ENCODE peak calls at places on chromosomes 3 and 15, in six cellular contexts. S, K, N, A, X and V are unnamed samples.
A peak's percentile ranks its signal among the peaks of the same experiment; 100 is the strongest.

GRCh38 chr3:66817946-66818557 is 180.1 kb upstream of the KBTBD8 start:
- DNase-seq in S (no peak), K (peak; percentile 33), N (no peak), A (no peak), X (no peak), V (no peak)

GRCh38 chr15:38453971-38454686 is at the start of gene FAM98B:
- DNase-seq in S (peak; percentile 85), K (peak; percentile 86), N (peak; percentile 88), A (peak; percentile 87), X (peak; percentile 89), V (peak; percentile 55)

GRCh38 chr3:150763841-150764483 is 993 bp upstream of the SIAH2 start:
- DNase-seq in S (peak; percentile 73), K (peak; percentile 83), N (peak; percentile 69), A (no peak), X (peak; percentile 57), V (peak; percentile 27)

GRCh38 chr15:31268911-31269784 is 57.5 kb upstream of the KLF13 start:
- DNase-seq in S (no peak), K (no peak), N (peak; percentile 24), A (no peak), X (no peak), V (no peak)

GRCh38 chr3:78924711-78925110 is 843.1 kb downstream of the ROBO1 start:
- DNase-seq in S (no peak), K (no peak), N (no peak), A (no peak), X (no peak), V (no peak)

GRCh38 chr3:165983284-165983683 is 146.1 kb upstream of the BCHE start:
- DNase-seq in S (no peak), K (no peak), N (no peak), A (no peak), X (no peak), V (no peak)

GRCh38 chr15:57472861-57473260 is 96.6 kb downstream of the CGNL1 start:
- DNase-seq in S (no peak), K (no peak), N (no peak), A (no peak), X (no peak), V (no peak)

GRCh38 chr15:94205366-94205765 is 26.0 kb upstream of the MCTP2 start:
- DNase-seq in S (no peak), K (no peak), N (no peak), A (no peak), X (no peak), V (no peak)

GRCh38 chr3:14187059-14187458 is 8.4 kb downstream of the LSM3 start:
- DNase-seq in S (no peak), K (no peak), N (no peak), A (no peak), X (no peak), V (no peak)

GRCh38 chr3:5057857-5058324 is 64.2 kb upstream of the ARL8B start:
- DNase-seq in S (peak; percentile 46), K (peak; percentile 61), N (peak; percentile 80), A (peak; percentile 86), X (peak; percentile 38), V (peak; percentile 67)

GRCh38 chr3:37392957-37393356 is 218.6 kb upstream of the LRRFIP2 start:
- DNase-seq in S (no peak), K (no peak), N (no peak), A (no peak), X (no peak), V (no peak)

GRCh38 chr3:151305081-151305777 is 11.4 kb downstream of the GPR87 start:
- DNase-seq in S (peak; percentile 4), K (peak; percentile 60), N (peak; percentile 71), A (peak; percentile 99), X (peak; percentile 86), V (no peak)

GRCh38 chr3:159775372-159775961 is 213.2 kb upstream of the IL12A start:
- DNase-seq in S (peak; percentile 32), K (no peak), N (no peak), A (peak; percentile 49), X (peak; percentile 79), V (peak; percentile 58)

GRCh38 chr3:14237431-14237830 is 58.8 kb downstream of the LSM3 start:
- DNase-seq in S (no peak), K (no peak), N (no peak), A (no peak), X (no peak), V (no peak)

GRCh38 chr3:144162042-144162441 is 190.4 kb downstream of the DIPK2A start:
- DNase-seq in S (no peak), K (no peak), N (no peak), A (peak; percentile 72), X (no peak), V (no peak)

GRCh38 chr15:91320106-91320505 is 220.0 kb downstream of the SV2B start:
- DNase-seq in S (no peak), K (no peak), N (no peak), A (no peak), X (no peak), V (no peak)

GRCh38 chr3:174700736-174701135 is 158.4 kb upstream of the NAALADL2 start:
- DNase-seq in S (no peak), K (no peak), N (no peak), A (no peak), X (no peak), V (no peak)

GRCh38 chr15:91890614-91891013 is 37.1 kb downstream of the SLCO3A1 start:
- DNase-seq in S (no peak), K (no peak), N (no peak), A (peak; percentile 97), X (no peak), V (no peak)

DNA sequence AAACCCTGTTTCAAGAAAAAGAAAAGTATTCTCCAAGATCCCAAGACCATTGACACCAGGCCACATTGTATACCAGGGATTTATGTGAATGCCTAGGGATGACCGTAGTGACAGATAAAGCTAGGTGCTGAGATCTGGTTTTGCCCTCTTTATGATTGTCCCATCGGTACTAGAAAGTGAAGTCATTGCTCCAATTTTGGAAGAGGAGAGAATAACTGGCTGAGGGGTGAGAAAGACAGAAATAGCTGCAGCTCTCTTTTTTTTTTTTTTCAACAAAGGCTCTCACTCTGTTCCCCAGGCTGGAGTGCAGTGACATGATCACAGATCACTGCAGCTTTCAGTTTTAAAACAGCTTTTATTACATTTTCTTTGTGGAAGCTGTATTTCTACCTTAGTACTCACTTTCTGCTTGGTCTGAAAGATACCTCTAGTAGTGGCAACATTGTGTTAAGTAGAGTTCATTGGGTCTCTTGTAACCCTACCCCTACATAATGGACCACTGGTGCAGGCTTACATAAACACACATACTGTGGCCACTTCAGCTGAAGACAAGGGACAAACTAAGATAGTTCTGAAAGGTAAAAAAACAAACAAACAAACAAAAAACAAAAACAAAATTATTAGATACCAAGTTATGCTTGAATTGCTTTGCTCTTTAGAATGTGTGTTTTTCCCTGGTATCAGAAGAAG is 18.0 kb downstream of the ZSCAN29 start:
- DNase-seq in S (no peak), K (no peak), N (no peak), A (no peak), X (no peak), V (no peak)
- H3K27ac ChIP-seq in S (no peak overlapping the region), K (no peak overlapping the region), N (no peak overlapping the region), A (no peak overlapping the region), X (no peak overlapping the region), V (no peak overlapping the region)

GRCh38 chr15:26352909-26353308 is 420.0 kb downstream of the GABRB3 start:
- DNase-seq in S (no peak), K (no peak), N (no peak), A (no peak), X (no peak), V (no peak)
- H3K9me3 ChIP-seq in S (peaks cover 6% of the 10 kb centered on the region), K (no peaks in the 10 kb centered on the region), N (peaks cover 4% of the 10 kb centered on the region), A (peaks cover 30% of the 10 kb centered on the region), X (no peaks in the 10 kb centered on the region), V (no peaks in the 10 kb centered on the region)

GRCh38 chr3:186917660-186918312 is 12.5 kb upstream of the ST6GAL1 start:
- DNase-seq in S (no peak), K (no peak), N (no peak), A (no peak), X (no peak), V (no peak)
- H3K27me3 ChIP-seq in S (no peaks in the 10 kb centered on the region), K (no peaks in the 10 kb centered on the region), N (no peaks in the 10 kb centered on the region), A (no peaks in the 10 kb centered on the region), X (no peaks in the 10 kb centered on the region), V (no peaks in the 10 kb centered on the region)

GRCh38 chr3:129341331-129342141 is 62.9 kb downstream of the HMCES start:
- DNase-seq in S (no peak), K (no peak), N (no peak), A (no peak), X (no peak), V (no peak)
- H3K27ac ChIP-seq in S (no peak overlapping the region), K (no peak overlapping the region), N (no peak overlapping the region), A (no peak overlapping the region), X (no peak overlapping the region), V (no peak overlapping the region)

DNA sequence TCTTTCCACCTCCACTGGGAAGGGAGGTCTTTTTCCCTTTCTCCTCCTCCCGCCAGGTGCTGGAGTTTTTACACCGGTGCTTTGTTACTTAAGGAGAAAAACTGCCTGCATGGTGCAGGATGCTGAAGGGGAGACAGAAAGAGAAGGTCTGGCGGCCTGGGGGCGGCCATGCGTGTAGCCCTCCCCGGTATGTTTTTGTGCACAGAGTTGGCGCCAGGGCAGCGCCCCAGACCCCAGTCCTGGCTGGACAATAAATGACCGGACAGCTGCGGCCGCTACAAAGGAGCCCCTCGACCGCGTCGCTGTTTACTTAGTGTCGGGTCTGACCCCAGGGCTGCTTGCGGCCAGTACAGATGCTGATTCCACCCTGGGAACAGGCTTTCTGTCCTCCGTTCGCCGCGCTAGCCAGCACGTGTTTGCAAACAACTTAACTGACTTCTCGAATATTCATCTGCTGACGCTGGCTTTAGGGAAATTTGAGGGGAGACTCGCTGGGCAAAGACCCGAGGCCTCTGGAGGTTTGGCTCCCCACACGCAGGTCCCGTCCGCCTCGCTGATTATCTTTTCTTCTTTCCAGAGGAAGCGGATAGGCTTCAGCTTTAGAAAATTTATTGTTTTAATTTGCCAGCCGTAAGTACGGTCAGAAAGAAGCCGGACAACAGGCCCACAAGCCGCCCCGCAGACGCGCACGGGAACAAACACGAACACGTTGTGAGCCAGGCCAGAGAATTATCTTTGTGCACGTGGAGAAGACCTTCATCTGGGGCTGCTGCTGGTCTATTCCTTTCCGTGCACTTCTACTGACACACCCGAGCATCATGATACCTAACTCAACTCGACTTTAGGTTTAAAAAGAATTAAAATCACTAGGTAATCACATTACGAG is 46.9 kb downstream of the ZIC4 start:
- DNase-seq in S (no peak), K (no peak), N (no peak), A (no peak), X (peak; percentile 62), V (no peak)
- H3K9me3 ChIP-seq in S (no peaks in the 10 kb centered on the region), K (no peaks in the 10 kb centered on the region), N (peaks cover 25% of the 10 kb centered on the region), A (peaks cover 2% of the 10 kb centered on the region), X (no peaks in the 10 kb centered on the region), V (no peaks in the 10 kb centered on the region)

DNA sequence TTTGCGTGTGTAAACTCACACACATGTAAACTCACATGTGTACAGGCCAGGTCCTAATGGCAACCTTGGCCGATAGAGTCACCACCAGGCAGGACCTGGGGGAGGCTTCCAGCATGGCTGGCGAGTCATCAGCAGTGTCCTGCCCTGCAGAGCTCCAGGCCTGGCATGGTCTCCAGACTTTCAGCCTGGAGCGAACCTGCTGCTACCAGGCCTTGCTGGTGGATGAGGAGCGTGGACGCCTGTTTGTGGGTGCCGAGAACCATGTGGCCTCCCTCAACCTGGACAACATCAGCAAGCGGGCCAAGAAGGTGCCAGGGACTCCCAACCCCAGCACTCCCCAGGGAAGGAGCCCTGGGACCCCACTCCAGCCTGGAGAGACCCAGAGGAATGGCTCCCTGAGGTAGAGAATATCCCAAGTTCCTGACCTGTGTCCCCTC is 1.0 kb downstream of the SEMA3B start:
- DNase-seq in S (no peak), K (no peak), N (no peak), A (peak; percentile 59), X (no peak), V (no peak)
- H3K27me3 ChIP-seq in S (peaks cover 9% of the 10 kb centered on the region), K (no peaks in the 10 kb centered on the region), N (no peaks in the 10 kb centered on the region), A (no peaks in the 10 kb centered on the region), X (peaks cover 16% of the 10 kb centered on the region), V (no peaks in the 10 kb centered on the region)